ENCODE peak calls at places on chromosomes 13 and 19, in ten cellular contexts. R is HCT116, I is suprapubic skin, A is uterus, T is OCI-LY7, Y is transverse colon, N is neural progenitor cell, H is ascending aorta, Z is fibroblast of lung, J is body of pancreas. G is an unnamed sample.

GRCh38 chr19:30004403-30004802 is 62.4 kb downstream of the URI1 start:
- DNase-seq in H (no peak), T (no peak), Y (no peak), J (no peak), A (no peak), N (no peak), R (no peak), I (no peak), Z (no peak), G (no peak)

GRCh38 chr19:55321466-55321865 is 3.7 kb downstream of the TMEM150B start:
- DNase-seq in N (no peak), R (no peak), A (no peak), Y (peak; percentile 41), Z (no peak), I (no peak), T (no peak), H (no peak), J (no peak), G (peak; percentile 41)

GRCh38 chr19:28691683-28692082 is 521.3 kb downstream of the UQCRFS1 start:
- DNase-seq in T (no peak), A (no peak), J (no peak), R (no peak), H (no peak), I (no peak), N (no peak), Z (no peak), Y (no peak), G (no peak)

GRCh38 chr13:113397606-113398425 is 33.9 kb upstream of the GRTP1 start:
- DNase-seq in Y (no peak), N (no peak), R (no peak), J (no peak), T (no peak), I (no peak), Z (no peak), H (no peak), A (no peak), G (no peak)

GRCh38 chr13:106415971-106416370 is 119.5 kb downstream of the EFNB2 start:
- DNase-seq in N (no peak), T (no peak), I (no peak), Z (no peak), A (no peak), R (no peak), Y (no peak), J (no peak), H (no peak), G (no peak)

GRCh38 chr19:55355213-55355821 is 798 bp upstream of the COX6B2 start:
- DNase-seq in R (no peak), N (peak; percentile 69), T (no peak), Y (no peak), Z (no peak), A (no peak), J (no peak), I (no peak), H (no peak), G (peak; percentile 57)

GRCh38 chr19:8075158-8076086 is 22.9 kb downstream of the CCL25 start:
- DNase-seq in Y (no peak), J (no peak), T (no peak), H (no peak), Z (no peak), N (no peak), A (no peak), I (no peak), R (no peak), G (no peak)

GRCh38 chr19:30662211-30662861 is 290.2 kb downstream of the ZNF536 start:
- DNase-seq in A (no peak), T (no peak), N (no peak), R (no peak), J (peak; percentile 68), Y (no peak), I (no peak), Z (no peak), H (no peak), G (no peak)

GRCh38 chr19:46630806-46631205 is 5.2 kb downstream of the GNG8 start:
- DNase-seq in R (no peak), H (no peak), A (no peak), T (no peak), J (no peak), I (no peak), Y (no peak), N (no peak), Z (no peak), G (no peak)
- H3K27ac ChIP-seq in R (no peak overlapping the region), H (peak overlapping the region; percentile 81), A (peak overlapping the region; percentile 8), T (no peak overlapping the region), J (no peak overlapping the region), I (no peak overlapping the region), Y (no peak overlapping the region), N (no peak overlapping the region), Z (no peak overlapping the region), G (no peak overlapping the region)

GRCh38 chr19:38209152-38209551 is 14.9 kb downstream of the DPF1 start:
- DNase-seq in N (peak; percentile 49), Y (no peak), T (no peak), H (no peak), R (no peak), I (no peak), J (no peak), Z (no peak), A (no peak), G (no peak)

GRCh38 chr19:38210458-38210987 is 13.5 kb downstream of the DPF1 start:
- DNase-seq in T (no peak), Y (peak; percentile 21), R (no peak), A (peak; percentile 23), Z (peak; percentile 77), N (peak; percentile 97), J (peak; percentile 35), H (no peak), I (no peak), G (peak; percentile 40)

GRCh38 chr19:38209671-38210457 is 14.2 kb downstream of the DPF1 start:
- DNase-seq in T (no peak), A (peak; percentile 64), Z (peak; percentile 76), H (peak; percentile 69), I (no peak), R (no peak), J (peak; percentile 41), Y (peak; percentile 47), N (peak; percentile 87), G (peak; percentile 56)

GRCh38 chr19:38211779-38212178 is 12.2 kb downstream of the DPF1 start:
- DNase-seq in Z (no peak), I (no peak), H (no peak), J (no peak), N (peak; percentile 65), Y (no peak), A (no peak), R (no peak), T (no peak), G (no peak)

DNA sequence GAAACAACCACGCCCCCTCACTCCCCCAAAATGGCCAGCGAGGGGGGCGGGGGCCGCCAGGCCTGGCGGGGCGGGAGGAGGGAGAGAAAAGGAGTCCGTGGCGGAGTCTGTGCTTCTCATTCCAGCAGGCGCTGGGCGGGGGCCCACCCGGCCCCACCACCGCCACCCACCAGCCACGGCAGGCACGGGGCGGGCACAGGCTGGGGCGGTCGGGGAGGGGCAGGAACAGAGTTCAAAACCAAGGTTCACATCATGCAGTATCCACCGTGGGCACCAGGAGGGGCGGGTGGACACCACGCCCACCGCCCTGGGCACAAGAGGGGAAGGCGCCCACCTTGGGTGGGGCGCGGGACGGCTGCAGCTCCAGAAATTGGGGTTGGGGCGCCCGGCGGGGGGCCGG is 12.8 kb downstream of the DPF1 start:
- DNase-seq in R (no peak), I (no peak), H (no peak), T (no peak), Z (peak; percentile 20), Y (no peak), J (no peak), N (peak; percentile 70), A (no peak), G (no peak)
- TF ChIP-seq CTCF in R (no peak), I (no peak), H (no peak), T (no peak), Z (peak; percentile 13), Y (no peak), J (no peak), N (no peak), A (no peak), G (no peak)

GRCh38 chr19:2485428-2485827 is 9.5 kb downstream of the GADD45B start:
- DNase-seq in Z (no peak), A (no peak), R (no peak), Y (no peak), N (no peak), H (no peak), J (no peak), I (no peak), T (no peak), G (no peak)

GRCh38 chr19:2488405-2488941 is 12.5 kb downstream of the GADD45B start:
- DNase-seq in R (no peak), H (no peak), J (no peak), I (no peak), T (no peak), A (no peak), Y (peak; percentile 73), N (no peak), Z (no peak), G (peak; percentile 77)

GRCh38 chr19:2488942-2489731 is 13.2 kb downstream of the GADD45B start:
- DNase-seq in Y (peak; percentile 73), Z (no peak), J (peak; percentile 81), A (no peak), T (peak; percentile 68), H (no peak), N (peak; percentile 85), R (no peak), I (no peak), G (peak; percentile 55)

GRCh38 chr19:2487780-2488330 is 11.9 kb downstream of the GADD45B start:
- DNase-seq in A (no peak), Y (no peak), N (no peak), I (no peak), J (no peak), Z (no peak), H (no peak), T (no peak), R (no peak), G (no peak)

GRCh38 chr19:2487090-2487489 is 11.2 kb downstream of the GADD45B start:
- DNase-seq in Z (no peak), Y (no peak), H (no peak), T (no peak), A (no peak), R (no peak), J (no peak), N (no peak), I (no peak), G (no peak)
- H3K4me1 ChIP-seq in Z (peaks cover 11% of the 10 kb centered on the region), Y (peaks cover 32% of the 10 kb centered on the region), H (peaks cover 15% of the 10 kb centered on the region), T (peaks cover 63% of the 10 kb centered on the region), A (peaks cover 20% of the 10 kb centered on the region), R (peaks cover 21% of the 10 kb centered on the region), J (peaks cover 35% of the 10 kb centered on the region), N (no peaks in the 10 kb centered on the region), I (peaks cover 44% of the 10 kb centered on the region), G (peaks cover 26% of the 10 kb centered on the region)

GRCh38 chr19:32543107-32543900 is 37.7 kb upstream of the PDCD5 start:
- DNase-seq in Y (no peak), T (no peak), I (no peak), N (no peak), R (no peak), H (no peak), J (no peak), A (no peak), Z (no peak), G (no peak)

GRCh38 chr19:32537626-32538025 is 43.4 kb upstream of the PDCD5 start:
- DNase-seq in A (no peak), Y (no peak), I (no peak), Z (no peak), J (no peak), R (no peak), N (peak; percentile 63), H (no peak), T (no peak), G (no peak)

GRCh38 chr19:32542477-32543106 is 38.4 kb upstream of the PDCD5 start:
- DNase-seq in N (no peak), T (no peak), R (no peak), J (no peak), I (no peak), Y (no peak), Z (no peak), A (no peak), H (no peak), G (no peak)

DNA sequence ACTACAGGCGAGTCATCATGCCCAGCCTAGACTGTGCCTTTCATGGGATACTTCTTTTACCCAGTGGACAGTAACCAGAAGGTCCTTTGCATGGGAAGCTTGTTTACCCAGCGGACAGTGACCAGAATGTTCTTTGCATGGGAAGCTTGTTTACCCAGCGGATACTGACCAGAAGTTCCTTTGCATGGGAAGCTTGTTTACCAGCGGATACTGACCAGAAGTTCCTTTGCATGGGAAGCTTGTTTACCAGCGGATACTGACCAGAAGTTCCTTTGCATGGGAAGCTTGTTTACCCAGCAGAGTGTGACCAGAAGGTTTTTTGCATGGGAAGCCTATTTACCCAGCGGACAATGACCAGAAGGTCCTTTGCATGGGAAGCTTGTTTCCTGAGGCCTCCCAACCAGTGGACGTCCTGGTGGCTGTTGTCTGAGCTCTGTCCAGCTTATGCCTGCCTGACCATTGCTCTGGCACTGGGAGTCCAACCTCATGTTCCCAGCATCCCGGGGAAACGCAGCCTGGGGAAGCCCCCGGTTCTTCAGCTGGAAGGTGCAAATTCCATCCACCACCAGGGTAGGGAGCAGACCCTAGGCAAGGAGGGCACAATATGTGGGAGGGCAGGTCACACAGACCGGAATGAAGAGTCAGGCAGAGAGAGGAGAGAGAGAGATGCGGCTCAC is 41.6 kb upstream of the PDCD5 start:
- DNase-seq in J (no peak), A (no peak), Z (no peak), R (no peak), N (no peak), I (no peak), T (no peak), H (no peak), Y (no peak), G (no peak)
- H3K27ac ChIP-seq in J (no peak overlapping the region), A (no peak overlapping the region), Z (no peak overlapping the region), R (no peak overlapping the region), N (no peak overlapping the region), I (no peak overlapping the region), T (no peak overlapping the region), H (no peak overlapping the region), Y (no peak overlapping the region), G (no peak overlapping the region)

G was measured in colonic mucosa.